ENCODE peak calls at places on chromosomes 3 and 15, in six cellular contexts. N is tibial artery, B is Calu3, Y is choroid plexus epithelial cell, E is GM20000, C is endothelial cell. W is an unnamed sample.

GRCh38 chr15:62981071-62981470 is 61.5 kb upstream of the TPM1 start:
- DNase-seq in C (no peak), Y (no peak), E (no peak), N (no peak), B (no peak), W (no peak)

GRCh38 chr15:77387355-77388105 is 32.4 kb downstream of the PEAK1 start:
- DNase-seq in C (no peak), B (no peak), N (no peak), E (no peak), Y (no peak), W (no peak)

GRCh38 chr3:59245300-59245878 is 195.6 kb upstream of the CFAP20DC start:
- DNase-seq in Y (no peak), N (no peak), E (no peak), B (no peak), C (no peak), W (no peak)

GRCh38 chr3:54564374-54564925 is 363.4 kb downstream of the LRTM1 start:
- DNase-seq in E (no peak), Y (no peak), N (no peak), B (no peak), C (no peak), W (no peak)

GRCh38 chr3:10370429-10370828 is 49.5 kb upstream of the SEC13 start:
- DNase-seq in E (no peak), B (no peak), N (no peak), Y (peak; percentile 60), C (no peak), W (no peak)

GRCh38 chr3:177195941-177196472 is 1.3 kb downstream of the TBL1XR1 start:
- DNase-seq in B (no peak), Y (peak; percentile 34), C (no peak), N (no peak), E (no peak), W (no peak)

GRCh38 chr3:187223799-187224198 is 26.5 kb downstream of the RTP1 start:
- DNase-seq in N (no peak), B (peak; percentile 79), Y (peak; percentile 49), E (no peak), C (no peak), W (no peak)

GRCh38 chr15:35496585-35496984 is 49.4 kb downstream of the DPH6 start:
- DNase-seq in E (peak; percentile 21), B (no peak), Y (no peak), N (no peak), C (no peak), W (peak; percentile 20)

GRCh38 chr15:70375006-70375409 is 277.3 kb upstream of the TLE3 start:
- DNase-seq in Y (no peak), B (peak; percentile 34), N (no peak), C (no peak), E (no peak), W (no peak)

GRCh38 chr3:190424478-190425439 is 24.9 kb downstream of the TMEM207 start:
- DNase-seq in E (peak; percentile 42), B (peak; percentile 86), Y (peak; percentile 87), N (peak; percentile 41), C (peak; percentile 52), W (peak; percentile 35)

GRCh38 chr15:90037961-90038633 is 37.0 kb downstream of the ZNF710 start:
- DNase-seq in B (no peak), E (peak; percentile 78), N (no peak), Y (peak; percentile 64), C (no peak), W (peak; percentile 79)

GRCh38 chr15:30990451-30991300 is 752 bp downstream of the MTMR10 start:
- DNase-seq in N (no peak), Y (peak; percentile 52), C (no peak), E (peak; percentile 38), B (no peak), W (no peak)

GRCh38 chr3:133452603-133453313 is 52.9 kb downstream of the BFSP2 start:
- DNase-seq in B (no peak), N (no peak), E (no peak), C (no peak), Y (no peak), W (no peak)

GRCh38 chr3:150225986-150226385 is 182.1 kb upstream of the TSC22D2 start:
- DNase-seq in E (no peak), N (no peak), C (peak; percentile 32), B (no peak), Y (no peak), W (no peak)

GRCh38 chr15:85872125-85872524 is 77.4 kb upstream of the KLHL25 start:
- DNase-seq in B (no peak), Y (no peak), C (no peak), E (no peak), N (no peak), W (no peak)

GRCh38 chr15:93146196-93146595 is 57.2 kb upstream of the RGMA start:
- DNase-seq in B (no peak), C (no peak), E (no peak), N (no peak), Y (no peak), W (no peak)

GRCh38 chr15:44194397-44195150 is 497 bp downstream of the FRMD5 start:
- DNase-seq in C (no peak), N (no peak), E (peak; percentile 13), Y (peak; percentile 79), B (peak; percentile 76), W (peak; percentile 28)

GRCh38 chr15:41832875-41833274 is 5.0 kb downstream of the JMJD7 start:
- DNase-seq in E (no peak), Y (no peak), N (no peak), B (peak; percentile 66), C (no peak), W (no peak)

GRCh38 chr3:126056123-126056522 is 27.8 kb downstream of the SLC41A3 start:
- DNase-seq in B (no peak), N (no peak), C (no peak), Y (no peak), E (no peak), W (peak; percentile 4)

GRCh38 chr3:23325466-23326065 is 122.4 kb downstream of the UBE2E2 start:
- DNase-seq in Y (peak; percentile 31), B (no peak), E (peak; percentile 11), C (no peak), N (no peak), W (no peak)

GRCh38 chr3:64222501-64222900 is 2.8 kb downstream of the PRICKLE2 start:
- DNase-seq in Y (no peak), N (no peak), B (no peak), C (no peak), E (no peak), W (no peak)

GRCh38 chr3:106560451-106560966 is 691.7 kb upstream of the CBLB start:
- DNase-seq in N (no peak), E (no peak), C (no peak), B (no peak), Y (peak; percentile 89), W (no peak)

GRCh38 chr15:79863886-79864285 is 32.9 kb downstream of the MTHFS start:
- DNase-seq in Y (no peak), N (no peak), C (no peak), E (no peak), B (no peak), W (no peak)

GRCh38 chr15:60972866-60973265 is 256.2 kb downstream of the RORA start:
- DNase-seq in B (no peak), C (no peak), Y (peak; percentile 71), N (no peak), E (no peak), W (no peak)

GRCh38 chr3:142087676-142088075 is 61.7 kb downstream of the TFDP2 start:
- DNase-seq in N (no peak), B (no peak), C (no peak), Y (peak; percentile 24), E (no peak), W (no peak)

GRCh38 chr3:61560452-61561373 is 658 bp upstream of the PTPRG start:
- DNase-seq in B (peak; percentile 36), C (peak; percentile 78), N (peak; percentile 87), E (peak; percentile 66), Y (peak; percentile 91), W (peak; percentile 53)
- TF ChIP-seq CTCF in B (no peak), C (no peak), N (peak; percentile 19), E (no peak), Y (peak; percentile 20), W (no peak)

GRCh38 chr15:49242820-49243219 is 72.8 kb downstream of the GALK2 start:
- DNase-seq in Y (peak; percentile 91), B (no peak), N (no peak), C (no peak), E (no peak), W (no peak)

GRCh38 chr15:49235446-49236207 is 65.6 kb downstream of the GALK2 start:
- DNase-seq in Y (peak; percentile 92), C (peak; percentile 64), B (peak; percentile 36), N (no peak), E (peak; percentile 34), W (peak; percentile 37)

GRCh38 chr15:49236869-49237268 is 66.8 kb downstream of the GALK2 start:
- DNase-seq in Y (no peak), C (no peak), N (no peak), B (no peak), E (no peak), W (no peak)

GRCh38 chr15:49239105-49239504 is 69.1 kb downstream of the GALK2 start:
- DNase-seq in Y (no peak), E (no peak), B (no peak), C (no peak), N (no peak), W (no peak)

GRCh38 chr15:49238342-49238741 is 68.3 kb downstream of the GALK2 start:
- DNase-seq in C (no peak), Y (peak; percentile 77), N (no peak), B (no peak), E (no peak), W (no peak)
- TF ChIP-seq CTCF in C (no peak), Y (no peak), N (no peak), B (no peak), E (no peak), W (no peak)

GRCh38 chr15:64742921-64743320 is 32.5 kb downstream of the RBPMS2 start:
- DNase-seq in N (no peak), Y (no peak), E (no peak), C (no peak), B (no peak), W (no peak)

GRCh38 chr15:64738231-64739095 is 36.9 kb downstream of the RBPMS2 start:
- DNase-seq in Y (no peak), N (no peak), B (no peak), C (no peak), E (no peak), W (no peak)

GRCh38 chr15:64742385-64742784 is 33.0 kb downstream of the RBPMS2 start:
- DNase-seq in B (no peak), Y (no peak), E (no peak), N (no peak), C (no peak), W (no peak)

GRCh38 chr15:64739216-64739976 is 36.0 kb downstream of the RBPMS2 start:
- DNase-seq in E (no peak), Y (no peak), N (no peak), B (no peak), C (no peak), W (no peak)

GRCh38 chr15:64740361-64741170 is 34.8 kb downstream of the RBPMS2 start:
- DNase-seq in Y (peak; percentile 80), E (peak; percentile 50), C (no peak), B (peak; percentile 32), N (peak; percentile 52), W (peak; percentile 61)
- TF ChIP-seq CTCF in Y (peak; percentile 63), E (no peak), C (no peak), B (no peak), N (no peak), W (peak; percentile 30)

GRCh38 chr3:5136619-5137429 is 14.7 kb downstream of the ARL8B start:
- DNase-seq in B (no peak), E (peak; percentile 66), Y (peak; percentile 59), C (no peak), N (no peak), W (peak; percentile 63)
- TF ChIP-seq CTCF in B (no peak), E (no peak), Y (peak; percentile 60), C (no peak), N (no peak), W (peak; percentile 57)